ENCODE peak calls at places on chromosomes 6 and 20, in four cellular contexts. I, C, L and X are unnamed samples.
A peak's percentile ranks its signal among the peaks of the same experiment; 100 is the strongest.

GRCh38 chr20:2210646-2211556 is 84.9 kb upstream of the TGM3 start:
- DNase-seq in I (no peak), L (peak; percentile 31), C (no peak), X (no peak)

GRCh38 chr6:125753218-125753936 is 3.9 kb downstream of the HEY2 start:
- DNase-seq in C (no peak), L (no peak), I (peak; percentile 50), X (no peak)

GRCh38 chr6:27176096-27176495 is 71.4 kb upstream of the PRSS16 start:
- DNase-seq in C (no peak), L (no peak), I (peak; percentile 13), X (no peak)

GRCh38 chr20:8389381-8390368 is 257.6 kb downstream of the PLCB1 start:
- DNase-seq in L (no peak), C (no peak), I (peak; percentile 50), X (no peak)

GRCh38 chr6:104958720-104959452 is 2.0 kb downstream of the LIN28B start:
- DNase-seq in L (no peak), C (no peak), I (no peak), X (no peak)

GRCh38 chr6:137571854-137572253 is 77.7 kb upstream of the OLIG3 start:
- DNase-seq in L (peak; percentile 55), I (peak; percentile 70), C (peak; percentile 52), X (peak; percentile 63)

GRCh38 chr6:41560440-41561192 is 14.4 kb downstream of the FOXP4 start:
- DNase-seq in L (peak; percentile 47), C (peak; percentile 52), I (peak; percentile 69), X (peak; percentile 48)

GRCh38 chr20:62788607-62789006 is 7.7 kb upstream of the MRGBP start:
- DNase-seq in I (no peak), L (no peak), C (no peak), X (no peak)

GRCh38 chr6:45436544-45437440 is 59.1 kb upstream of the SUPT3H start:
- DNase-seq in I (peak; percentile 14), L (no peak), C (no peak), X (no peak)

GRCh38 chr20:57425150-57426013 is 34.2 kb downstream of the RBM38 start:
- DNase-seq in L (no peak), I (peak; percentile 58), C (no peak), X (no peak)

GRCh38 chr6:148166339-148166949 is 176.2 kb upstream of the SASH1 start:
- DNase-seq in I (peak; percentile 32), L (no peak), C (no peak), X (no peak)

GRCh38 chr6:141265748-141266647 is 866.7 kb upstream of the GJE1 start:
- DNase-seq in L (no peak), I (no peak), C (no peak), X (no peak)

GRCh38 chr20:49685809-49686208 is 27.9 kb downstream of the B4GALT5 start:
- DNase-seq in L (no peak), I (no peak), C (no peak), X (no peak)

GRCh38 chr20:16692442-16692841 is 37.4 kb upstream of the SNRPB2 start:
- DNase-seq in C (no peak), I (no peak), L (no peak), X (no peak)

GRCh38 chr6:111603648-111604047 is 2.0 kb downstream of the TRAF3IP2 start:
- DNase-seq in I (no peak), C (no peak), L (no peak), X (no peak)

GRCh38 chr6:139291813-139292619 is at the start of gene TXLNB:
- DNase-seq in I (peak; percentile 93), L (peak; percentile 65), C (peak; percentile 31), X (peak; percentile 8)
- TF ChIP-seq CTCF in I (no peak), L (no peak), C (no peak), X (no peak)

GRCh38 chr6:33841070-33841469 is 37.3 kb upstream of the MLN start:
- DNase-seq in C (no peak), L (no peak), I (no peak), X (no peak)
- TF ChIP-seq CTCF in C (no peak), L (no peak), I (no peak), X (no peak)

DNA sequence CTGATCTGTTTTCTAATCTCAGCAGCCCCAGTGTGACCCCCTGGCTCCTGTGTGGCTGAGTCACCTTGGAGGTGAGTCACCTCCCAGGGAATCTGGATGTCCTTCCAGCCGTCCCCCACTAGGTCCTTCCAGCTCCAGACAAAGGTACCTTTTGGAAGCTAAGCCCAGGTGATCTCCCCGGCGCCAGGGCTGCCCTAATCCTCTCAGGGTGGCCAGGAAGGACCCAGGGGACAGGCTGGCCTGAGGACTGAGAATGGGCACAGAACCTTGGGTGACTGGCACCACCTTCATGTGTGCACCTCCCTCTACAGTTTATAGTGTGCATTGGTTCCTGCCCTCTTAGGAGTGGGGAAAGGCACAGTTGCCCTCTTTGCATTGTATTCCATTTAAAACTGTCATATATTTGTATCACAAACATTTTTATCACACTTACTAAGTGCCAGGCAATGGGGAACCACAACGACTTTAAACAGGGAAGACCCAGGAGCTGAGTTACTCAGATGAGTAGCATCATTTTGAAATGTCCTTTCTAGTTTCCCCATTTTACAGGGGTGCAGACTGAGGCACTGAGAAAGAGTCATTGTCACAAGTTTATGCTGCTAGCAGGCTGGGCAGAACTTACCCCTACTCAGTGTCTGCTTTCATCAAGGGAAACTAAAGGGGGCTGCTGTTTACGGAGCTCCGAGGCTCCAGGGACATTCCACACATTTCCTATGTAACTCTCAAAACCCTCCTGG is 2.6 kb upstream of the BPIFB4 start:
- DNase-seq in L (no peak), C (no peak), I (no peak), X (peak; percentile 28)
- TF ChIP-seq CTCF in L (no peak), C (no peak), I (peak; percentile 24), X (peak; percentile 20)

DNA sequence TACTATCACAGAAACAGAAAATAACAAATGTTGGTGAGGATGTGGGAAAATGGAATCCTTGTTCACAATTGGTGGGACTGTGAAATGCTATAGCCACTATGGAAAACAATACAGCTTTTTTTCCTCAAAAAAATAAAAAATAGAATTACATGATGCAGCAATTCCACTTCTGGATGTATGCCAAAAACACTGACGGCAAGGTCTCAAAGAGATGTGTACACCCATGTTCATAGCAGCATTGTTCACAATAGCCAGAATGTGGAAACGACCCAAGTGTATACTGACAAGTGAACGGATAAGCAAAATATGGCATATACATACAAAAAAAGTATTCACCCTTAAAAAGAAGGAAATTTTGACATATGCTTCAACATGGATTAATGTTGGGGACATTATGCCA is 213.4 kb downstream of the KHDC1L start:
- DNase-seq in L (no peak), C (no peak), I (no peak), X (no peak)
- TF ChIP-seq CTCF in L (no peak), C (no peak), I (no peak), X (no peak)

DNA sequence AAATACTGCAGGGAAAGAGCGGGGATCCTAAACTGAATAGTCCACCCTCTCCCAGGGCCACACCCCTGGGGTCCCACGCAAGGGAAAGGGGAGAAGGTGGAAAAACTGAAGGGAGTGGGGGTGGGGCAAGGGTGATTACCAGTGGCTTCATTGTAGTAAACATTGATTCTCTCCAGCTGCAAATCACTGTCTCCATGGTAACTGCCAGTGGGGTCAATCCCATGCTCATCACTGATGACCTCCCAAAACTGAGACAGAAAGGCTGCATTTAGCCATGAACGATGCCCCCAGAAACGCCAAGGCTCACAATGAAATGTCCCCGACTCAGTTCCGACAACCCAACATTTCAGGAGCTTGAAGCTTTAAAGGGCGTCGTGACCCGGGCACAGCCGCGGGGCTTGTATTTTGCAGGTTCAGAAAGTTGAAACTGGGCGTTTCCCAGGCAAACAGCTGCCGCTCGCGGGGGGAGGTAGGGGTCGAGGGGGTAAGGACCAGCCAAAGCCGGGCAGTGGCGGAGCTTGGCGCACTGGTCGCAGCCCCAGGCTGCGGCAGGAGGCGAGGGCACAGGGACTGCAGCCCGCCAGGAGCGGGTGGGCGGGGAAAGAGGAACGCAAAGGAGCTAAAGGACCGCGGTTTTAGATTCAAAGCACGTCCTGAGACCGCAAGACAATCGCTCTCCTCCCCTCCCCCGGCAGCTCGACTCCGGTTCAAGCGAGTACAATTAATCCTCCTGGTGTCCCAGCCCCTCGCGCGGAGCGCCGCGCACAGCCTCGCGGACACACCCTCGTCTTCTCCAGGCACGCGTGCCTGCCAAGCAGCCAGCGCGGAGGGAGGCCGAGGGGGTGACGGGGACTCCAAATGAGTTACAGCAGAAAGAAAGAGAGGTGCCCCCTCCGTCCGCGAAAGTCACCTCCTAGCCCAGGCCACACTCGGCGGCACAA is 761 bp downstream of the TUBB2B start:
- DNase-seq in I (peak; percentile 54), L (peak; percentile 27), C (peak; percentile 68), X (peak; percentile 51)
- TF ChIP-seq CTCF in I (no peak), L (no peak), C (no peak), X (no peak)

DNA sequence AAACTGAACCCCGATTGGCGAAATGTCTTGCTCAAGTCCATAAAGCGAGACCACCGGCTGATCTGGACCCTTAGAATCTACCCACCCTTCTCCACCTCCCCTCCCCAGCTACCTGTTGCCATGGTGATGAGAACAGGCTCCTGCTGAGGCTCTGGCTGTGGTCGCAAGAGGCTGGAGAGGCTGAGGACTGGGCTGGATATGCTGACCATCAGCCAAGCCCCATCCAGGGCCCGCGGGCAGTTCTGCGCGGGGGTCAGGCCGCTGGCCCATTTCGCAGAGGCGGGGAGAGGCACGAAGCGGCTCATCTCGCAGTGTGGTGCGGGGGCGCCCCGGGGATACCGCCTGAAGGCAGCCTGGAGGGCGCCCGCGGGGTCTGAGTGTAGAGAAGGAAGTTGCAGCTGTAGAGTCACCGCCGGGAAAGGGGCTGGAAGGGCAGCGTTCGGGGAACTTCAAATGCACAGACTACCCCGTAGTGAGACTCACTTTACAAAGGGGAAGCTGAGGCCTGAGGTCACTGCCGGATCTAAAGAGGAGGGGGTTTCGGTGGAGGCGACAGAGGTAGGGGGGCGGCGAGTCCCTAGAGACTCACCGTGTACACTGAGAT is 671 bp downstream of the TAPBP start:
- DNase-seq in C (peak; percentile 44), L (no peak), I (peak; percentile 34), X (peak; percentile 45)
- TF ChIP-seq CTCF in C (no peak), L (no peak), I (no peak), X (no peak)